ENCODE peak calls at places on chromosomes 13 and 19, in eight cellular contexts. E is brain microvascular endothelial cell; T is MM.1S; Z is AG04449; I is CD8-positive, alpha-beta T cell; U is adrenal gland; Y is bronchial epithelial cell; M is cardiac fibroblast. K is an unnamed sample.

GRCh38 chr13:62294210-62294609 is 878.6 kb upstream of the PCDH20 start:
- DNase-seq in Z (no peak), M (peak), T (no peak), I (no peak), Y (peak), U (no peak), E (peak), K (no peak)

GRCh38 chr19:7482584-7483439 is 6.0 kb downstream of the PEX11G start:
- DNase-seq in T (no peak), Y (peak), Z (no peak), E (no peak), I (no peak), M (no peak), U (peak), K (no peak)

GRCh38 chr19:46529622-46530451 is 34.2 kb upstream of the PNMA8B start:
- DNase-seq in E (peak), I (peak), Y (peak), U (peak), M (peak), T (peak), Z (peak), K (peak)

GRCh38 chr13:75481176-75482069 is 546 bp downstream of the TBC1D4 start:
- DNase-seq in I (peak), Z (no peak), M (peak), Y (no peak), U (peak), T (peak), E (no peak), K (no peak)

GRCh38 chr13:104683789-104684188 is 1617.6 kb upstream of the SLC10A2 start:
- DNase-seq in U (no peak), I (no peak), E (no peak), Y (peak), T (no peak), Z (no peak), M (no peak), K (no peak)

GRCh38 chr13:72221276-72221962 is 354.4 kb upstream of the DACH1 start:
- DNase-seq in E (no peak), Y (peak), I (no peak), Z (no peak), T (peak), U (no peak), M (peak), K (no peak)

GRCh38 chr19:31262673-31263308 is 86.4 kb downstream of the TSHZ3 start:
- DNase-seq in Z (no peak), Y (no peak), U (no peak), M (peak), I (no peak), T (no peak), E (no peak), K (no peak)

GRCh38 chr13:111261326-111261725 is 59.1 kb upstream of the TEX29 start:
- DNase-seq in I (no peak), T (no peak), Y (no peak), E (no peak), M (no peak), Z (no peak), U (no peak), K (no peak)

GRCh38 chr13:27034678-27035111 is 136.9 kb downstream of the USP12 start:
- DNase-seq in T (no peak), U (no peak), Z (no peak), I (no peak), E (no peak), M (no peak), Y (no peak), K (no peak)

GRCh38 chr13:39776439-39776838 is 121.0 kb downstream of the COG6 start:
- DNase-seq in Z (peak), Y (peak), E (peak), I (no peak), U (no peak), M (peak), T (no peak), K (no peak)

GRCh38 chr13:97255515-97255999 is 33.4 kb downstream of the MBNL2 start:
- DNase-seq in I (no peak), M (no peak), Y (no peak), E (no peak), T (no peak), U (no peak), Z (no peak), K (no peak)

GRCh38 chr19:3981736-3982681 is 3.3 kb downstream of the EEF2 start:
- DNase-seq in T (no peak), I (no peak), Z (no peak), U (no peak), E (no peak), M (no peak), Y (no peak), K (no peak)

GRCh38 chr13:33606692-33607091 is 211.3 kb upstream of the RFC3 start:
- DNase-seq in I (no peak), M (peak), T (no peak), Z (no peak), E (no peak), Y (no peak), U (no peak), K (no peak)

GRCh38 chr19:43467276-43467675 is 1.9 kb upstream of the LYPD3 start:
- DNase-seq in M (no peak), T (no peak), E (no peak), I (no peak), U (no peak), Y (no peak), Z (no peak), K (no peak)

GRCh38 chr19:48330012-48330681 is 4.8 kb downstream of the EMP3 start:
- DNase-seq in E (no peak), Y (peak), U (peak), T (peak), I (peak), Z (no peak), M (no peak), K (no peak)
- TF ChIP-seq CTCF in E (no peak), Y (peak), U (no peak), T (peak), I (no peak), Z (no peak), M (no peak), K (no peak)

GRCh38 chr19:58562126-58563033 is 4.0 kb upstream of the UBE2M start:
- DNase-seq in M (peak), Z (no peak), E (no peak), I (peak), Y (no peak), U (peak), T (no peak), K (no peak)
- H3K4me3 ChIP-seq in M (peak), Z (peak), E (peak), I (peak), Y (peak), U (peak), T (no peak), K (peak)

DNA sequence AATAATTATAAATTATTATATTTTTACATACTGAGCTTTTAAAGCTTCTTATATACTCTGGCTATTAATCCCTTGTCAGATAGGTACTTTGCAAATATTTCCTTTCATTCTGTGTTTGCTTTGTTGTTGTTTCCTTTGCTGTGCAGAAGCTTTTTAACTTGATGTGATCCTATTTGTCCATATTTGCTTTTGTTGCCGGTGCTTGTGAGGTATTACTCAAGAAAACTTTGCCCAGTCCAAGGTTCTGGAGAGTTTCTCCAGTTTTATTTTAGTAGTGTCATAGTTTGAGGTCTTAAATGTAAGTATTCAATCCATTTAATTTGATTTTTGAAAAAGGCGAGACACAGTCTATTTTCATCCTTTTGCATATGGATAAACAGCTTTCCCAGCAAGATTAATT is 1319.9 kb upstream of the PRR20A start:
- DNase-seq in T (no peak), Y (no peak), U (no peak), Z (no peak), E (no peak), I (no peak), M (no peak), K (no peak)
- TF ChIP-seq CTCF in T (no peak), Y (no peak), U (no peak), Z (no peak), E (no peak), I (no peak), M (no peak), K (no peak)

DNA sequence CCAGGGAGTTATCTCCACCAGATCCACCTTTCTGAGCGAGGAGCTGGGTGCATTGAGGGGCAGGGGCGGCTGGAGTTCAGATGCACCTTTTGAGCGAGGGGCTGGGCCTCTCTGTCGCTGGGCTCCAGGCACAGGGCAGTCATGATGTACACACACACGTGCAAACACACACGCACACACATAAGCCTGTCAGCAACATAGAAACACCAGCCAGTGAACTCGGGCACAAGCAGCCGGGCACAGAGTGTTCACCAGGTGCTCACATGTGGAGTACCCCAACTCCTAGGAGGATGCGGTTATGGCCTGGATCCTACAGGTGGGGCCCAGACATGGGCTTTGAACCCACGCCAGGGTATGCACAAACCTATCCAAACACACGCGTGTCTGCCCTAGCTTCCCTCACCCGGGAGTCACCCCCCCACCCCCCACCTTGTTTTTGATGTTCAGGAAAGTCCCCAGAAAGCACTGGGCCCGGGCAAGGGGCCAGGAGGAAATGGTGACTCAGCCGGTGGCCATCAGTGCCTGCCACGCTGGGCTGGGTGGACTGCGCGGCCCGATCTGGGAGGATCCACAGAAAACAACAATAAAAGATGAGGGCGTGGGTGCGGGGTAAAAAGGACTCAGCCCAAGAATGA is 13.3 kb downstream of the ARRDC2 start:
- DNase-seq in U (peak), M (peak), Y (peak), I (peak), E (peak), T (no peak), Z (no peak), K (no peak)
- H3K4me3 ChIP-seq in U (peak), M (no peak), Y (no peak), I (no peak), E (no peak), T (no peak), Z (no peak), K (peak)

GRCh38 chr19:52191374-52191773 is 1.5 kb downstream of the PPP2R1A start:
- DNase-seq in Z (no peak), I (no peak), U (no peak), Y (no peak), E (no peak), M (no peak), T (no peak), K (no peak)

GRCh38 chr19:52188822-52189744 is 769 bp upstream of the PPP2R1A start:
- DNase-seq in Y (peak), E (peak), T (no peak), I (no peak), M (no peak), Z (no peak), U (peak), K (no peak)

GRCh38 chr19:52190679-52191293 is 934 bp downstream of the PPP2R1A start:
- DNase-seq in Z (no peak), U (no peak), M (peak), E (peak), T (peak), Y (peak), I (peak), K (no peak)

GRCh38 chr19:52191951-52192350 is 2.1 kb downstream of the PPP2R1A start:
- DNase-seq in E (no peak), M (peak), I (no peak), U (no peak), Z (no peak), Y (no peak), T (no peak), K (no peak)

GRCh38 chr19:52189745-52190678 is at the start of gene PPP2R1A:
- DNase-seq in I (peak), Z (peak), T (peak), Y (peak), M (peak), U (peak), E (peak), K (peak)
- TF ChIP-seq CTCF in I (no peak), Z (no peak), T (no peak), Y (no peak), M (no peak), U (no peak), E (no peak), K (no peak)

GRCh38 chr19:13978306-13978705 is 26.0 kb downstream of the DCAF15 start:
- DNase-seq in U (peak), I (peak), E (no peak), T (no peak), M (no peak), Y (peak), Z (no peak), K (no peak)
- H3K4me3 ChIP-seq in U (peak), I (no peak), E (no peak), T (no peak), M (no peak), Y (peak), Z (no peak), K (no peak)

GRCh38 chr19:29679598-29680210 is 14.4 kb downstream of the PLEKHF1 start:
- DNase-seq in E (no peak), M (no peak), U (no peak), Z (no peak), Y (no peak), T (no peak), I (no peak), K (no peak)
- TF ChIP-seq CTCF in E (no peak), M (no peak), U (no peak), Z (no peak), Y (no peak), T (no peak), I (no peak), K (no peak)

DNA sequence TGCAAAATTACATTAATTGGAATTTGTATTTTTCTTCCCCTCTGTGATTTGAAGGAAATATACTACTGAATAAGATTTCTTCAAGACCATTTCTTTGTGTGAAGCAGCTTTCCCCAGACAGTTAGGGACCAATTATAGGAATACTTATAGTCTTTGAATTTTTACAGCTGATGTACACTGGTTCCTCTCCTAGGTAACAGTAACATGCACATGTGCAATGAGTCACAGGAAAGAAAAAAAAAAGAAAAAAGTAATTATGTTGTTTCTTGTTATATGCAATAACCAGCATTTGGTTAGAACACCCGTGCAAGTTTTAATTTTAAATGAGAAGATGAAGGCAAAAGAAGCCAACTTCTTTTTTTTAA is 81.9 kb downstream of the PCDH9 start:
- DNase-seq in I (no peak), E (peak), T (no peak), Y (peak), M (peak), Z (no peak), U (no peak), K (no peak)
- H3K4me3 ChIP-seq in I (no peak), E (no peak), T (no peak), Y (no peak), M (peak), Z (no peak), U (no peak), K (no peak)